ENCODE peak calls at places on chromosomes 7 and 10, in four cellular contexts. J is HL-60; W is cardiac muscle cell; L is CD4-positive, CD25-positive, alpha-beta regulatory T cell. M is an unnamed sample.

GRCh38 chr10:15370741-15371701 is at the start of gene FAM171A1:
- DNase-seq in W (peak; percentile 81), J (peak; percentile 1), L (peak; percentile 74), M (peak; percentile 39)

GRCh38 chr10:88149906-88150305 is 286.5 kb downstream of the PTEN start:
- DNase-seq in L (no peak), W (no peak), J (no peak), M (no peak)

GRCh38 chr7:139725077-139725476 is 52.7 kb downstream of the HIPK2 start:
- DNase-seq in J (no peak), L (no peak), W (peak; percentile 72), M (no peak)

GRCh38 chr10:35639651-35640311 is 2.3 kb downstream of the FZD8 start:
- DNase-seq in J (no peak), L (no peak), W (peak; percentile 36), M (peak; percentile 76)

GRCh38 chr10:71888623-71889387 is 37.8 kb upstream of the PSAP start:
- DNase-seq in L (peak; percentile 80), W (peak; percentile 97), J (peak; percentile 92), M (peak; percentile 96)

GRCh38 chr10:44961931-44962750 is 2.5 kb downstream of the RASSF4 start:
- DNase-seq in J (no peak), W (no peak), L (no peak), M (no peak)

GRCh38 chr10:58967551-58968418 is 208.7 kb upstream of the PHYHIPL start:
- DNase-seq in L (no peak), W (no peak), J (no peak), M (peak; percentile 75)

GRCh38 chr10:43225787-43226153 is 41.1 kb downstream of the RASGEF1A start:
- DNase-seq in W (no peak), L (peak; percentile 29), J (no peak), M (peak; percentile 47)

GRCh38 chr10:58741673-58742072 is 229.0 kb downstream of the BICC1 start:
- DNase-seq in W (no peak), J (no peak), L (no peak), M (no peak)

GRCh38 chr10:14905890-14906289 is 27.2 kb downstream of the SUV39H2 start:
- DNase-seq in L (peak; percentile 16), W (no peak), J (no peak), M (no peak)

GRCh38 chr7:21497072-21497471 is 45.8 kb upstream of the DNAH11 start:
- DNase-seq in J (no peak), W (peak; percentile 46), L (no peak), M (no peak)

GRCh38 chr7:28405662-28406061 is 6.7 kb upstream of the CREB5 start:
- DNase-seq in L (no peak), W (peak; percentile 97), J (no peak), M (no peak)

DNA sequence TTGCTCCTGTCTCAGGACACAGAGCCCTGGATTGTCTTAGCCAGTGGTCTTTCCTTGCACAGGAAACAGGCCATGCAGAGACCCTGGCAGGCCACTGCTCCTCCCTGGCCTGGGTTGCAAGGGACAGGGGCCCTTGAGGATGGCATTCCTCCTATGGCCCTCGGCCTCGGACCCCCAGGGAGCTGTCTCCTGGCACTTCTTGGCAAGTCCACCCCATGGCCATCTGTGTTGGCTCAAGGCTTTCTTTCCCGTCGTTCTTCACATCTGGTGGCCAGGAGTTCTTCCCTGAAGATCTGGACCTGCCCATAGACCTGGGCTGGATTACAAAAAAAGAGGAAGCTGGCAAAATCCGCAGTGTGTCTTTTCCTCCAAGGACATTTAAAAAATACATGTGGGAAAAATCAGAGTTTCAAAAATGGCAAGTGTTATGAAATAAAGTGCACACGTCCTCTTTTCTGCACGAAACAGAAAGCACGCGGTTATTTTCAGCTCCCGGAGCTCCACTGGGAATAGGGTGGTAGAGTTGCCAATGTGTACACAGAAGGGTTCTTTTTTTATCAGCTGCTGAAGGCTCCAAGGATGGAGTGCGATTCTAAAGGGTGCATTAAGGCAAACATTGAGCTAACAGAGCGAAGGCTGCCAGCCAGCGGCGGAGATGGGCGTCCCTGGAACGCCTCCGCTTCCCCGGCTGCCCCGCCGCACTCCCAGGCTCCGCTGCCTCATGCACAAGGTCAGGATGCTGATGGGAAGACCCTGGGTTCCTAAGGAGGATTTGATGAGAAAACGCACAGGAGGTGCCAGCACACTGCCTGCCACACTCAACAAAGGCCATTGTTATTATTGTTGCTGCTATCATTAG is 62.8 kb upstream of the FAM20C start:
- DNase-seq in J (peak; percentile 48), L (no peak), W (peak; percentile 81), M (peak; percentile 58)
- H3K4me3 ChIP-seq in J (no peak overlapping the region), L (no peak overlapping the region), W (no peak overlapping the region), M (no peak overlapping the region)

GRCh38 chr7:43586251-43586900 is 3.5 kb downstream of the STK17A start:
- DNase-seq in J (no peak), W (no peak), L (peak; percentile 66), M (no peak)
- H3K4me3 ChIP-seq in J (no peak overlapping the region), W (no peak overlapping the region), L (peak overlapping the region; percentile 95), M (peak overlapping the region; percentile 86)

DNA sequence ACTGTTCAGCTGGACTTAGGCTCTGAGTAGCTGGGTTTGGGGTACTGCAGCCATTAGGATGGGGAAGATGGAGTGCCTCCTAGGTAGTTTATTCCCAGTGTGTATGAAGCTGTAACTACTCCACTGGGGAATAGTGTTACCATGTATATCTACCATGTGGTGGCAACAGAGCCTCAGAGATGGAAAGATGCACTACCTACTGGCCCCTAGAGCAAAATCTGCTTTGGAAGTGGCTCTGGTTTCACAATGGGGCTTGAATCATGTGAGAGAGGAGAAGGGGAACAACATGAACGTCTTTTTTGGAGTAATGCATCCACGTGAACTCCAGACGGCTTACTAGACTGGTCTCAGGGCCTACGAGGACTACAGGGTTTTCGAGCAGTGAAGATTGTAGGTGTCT is 167.3 kb downstream of the CALCR start:
- DNase-seq in W (no peak), J (no peak), L (no peak), M (no peak)
- H3K4me3 ChIP-seq in W (no peak overlapping the region), J (no peak overlapping the region), L (no peak overlapping the region), M (no peak overlapping the region)

GRCh38 chr7:65239324-65239706 is 134.3 kb upstream of the ZNF92 start:
- DNase-seq in L (no peak), J (no peak), W (no peak), M (no peak)
- H3K4me3 ChIP-seq in L (no peak overlapping the region), J (no peak overlapping the region), W (peak overlapping the region; percentile 32), M (peak overlapping the region; percentile 40)

GRCh38 chr7:150340875-150341262 is 560 bp downstream of the RARRES2 start:
- DNase-seq in J (no peak), L (no peak), W (no peak), M (no peak)
- H3K4me3 ChIP-seq in J (no peak overlapping the region), L (no peak overlapping the region), W (peak overlapping the region; percentile 0), M (peak overlapping the region; percentile 50)

GRCh38 chr10:113053091-113053490 is 103.0 kb downstream of the TCF7L2 start:
- DNase-seq in L (no peak), J (no peak), W (no peak), M (no peak)

GRCh38 chr10:113051456-113051855 is 101.4 kb downstream of the TCF7L2 start:
- DNase-seq in J (no peak), W (no peak), L (no peak), M (no peak)

GRCh38 chr10:113053881-113054280 is 103.8 kb downstream of the TCF7L2 start:
- DNase-seq in L (no peak), W (no peak), J (no peak), M (no peak)

GRCh38 chr10:113049881-113050280 is 99.8 kb downstream of the TCF7L2 start:
- DNase-seq in W (no peak), J (no peak), L (no peak), M (no peak)

GRCh38 chr10:113052076-113052830 is 102.2 kb downstream of the TCF7L2 start:
- DNase-seq in J (no peak), L (no peak), W (no peak), M (no peak)
- H3K4me3 ChIP-seq in J (no peak overlapping the region), L (no peak overlapping the region), W (no peak overlapping the region), M (no peak overlapping the region)

GRCh38 chr7:5397657-5398237 is 25.9 kb downstream of the TNRC18 start:
- DNase-seq in W (no peak), L (no peak), J (peak; percentile 59), M (no peak)
- H3K4me3 ChIP-seq in W (no peak overlapping the region), L (peak overlapping the region; percentile 48), J (no peak overlapping the region), M (peak overlapping the region; percentile 80)

M was measured in left lung.